ENCODE peak calls at places on chromosomes 11 and 22, in six cellular contexts. C, S, J, G, I and X are unnamed samples.
A peak's percentile ranks its signal among the peaks of the same experiment; 100 is the strongest.

GRCh38 chr11:19605500-19606371 is 106.9 kb upstream of the NAV2 start:
- DNase-seq in G (no peak), C (peak; percentile 25), I (no peak), J (no peak), S (no peak), X (no peak)

GRCh38 chr11:7154881-7155344 is 66.1 kb downstream of the RBMXL2 start:
- DNase-seq in G (no peak), S (no peak), I (no peak), J (no peak), C (no peak), X (no peak)

GRCh38 chr22:26718905-26719304 is 61.5 kb downstream of the MIAT start:
- DNase-seq in G (no peak), S (no peak), J (no peak), C (no peak), I (no peak), X (no peak)

GRCh38 chr11:1157645-1158591 is at the start of gene MUC5AC:
- DNase-seq in S (no peak), I (peak; percentile 23), C (peak; percentile 28), J (no peak), G (no peak), X (no peak)

GRCh38 chr11:15903246-15903645 is 453.1 kb downstream of the SOX6 start:
- DNase-seq in S (no peak), C (no peak), I (no peak), G (peak; percentile 51), J (no peak), X (no peak)

GRCh38 chr11:47394322-47395224 is 13.8 kb upstream of the SLC39A13 start:
- DNase-seq in G (no peak), C (no peak), J (no peak), I (peak; percentile 88), S (no peak), X (peak; percentile 77)

GRCh38 chr11:19832901-19833300 is 120.3 kb downstream of the NAV2 start:
- DNase-seq in S (no peak), G (no peak), I (no peak), C (no peak), J (no peak), X (no peak)

GRCh38 chr11:75626692-75627536 is 41.9 kb downstream of the MAP6 start:
- DNase-seq in G (no peak), J (no peak), S (no peak), C (peak; percentile 41), I (no peak), X (no peak)

GRCh38 chr11:102676086-102676485 is 29.5 kb downstream of the MMP27 start:
- DNase-seq in C (no peak), I (no peak), S (no peak), J (no peak), G (no peak), X (no peak)

GRCh38 chr11:12281571-12282478 is 95.5 kb upstream of the PARVA start:
- DNase-seq in S (peak; percentile 36), C (peak; percentile 88), I (peak; percentile 78), J (peak; percentile 68), G (peak; percentile 89), X (peak; percentile 81)

GRCh38 chr11:119584193-119585037 is 144.6 kb downstream of the NECTIN1 start:
- DNase-seq in G (peak; percentile 93), C (peak; percentile 91), J (peak; percentile 81), I (no peak), S (no peak), X (peak; percentile 61)

GRCh38 chr22:40509401-40510134 is 127.0 kb downstream of the MRTFA start:
- DNase-seq in C (no peak), G (peak; percentile 27), J (no peak), S (no peak), I (no peak), X (peak; percentile 36)

GRCh38 chr11:121582296-121582695 is 129.5 kb upstream of the SORL1-AS1 start:
- DNase-seq in C (no peak), I (no peak), J (no peak), S (no peak), G (no peak), X (no peak)

GRCh38 chr11:60852639-60853468 is 2.9 kb downstream of the PTGDR2 start:
- DNase-seq in S (no peak), G (peak; percentile 81), I (no peak), J (no peak), C (no peak), X (no peak)

GRCh38 chr22:47027766-47028165 is 265.3 kb downstream of the TBC1D22A start:
- DNase-seq in C (no peak), I (no peak), J (no peak), G (peak; percentile 47), S (no peak), X (no peak)

GRCh38 chr11:19437760-19438159 is 197.0 kb upstream of the E2F8 start:
- DNase-seq in J (no peak), I (no peak), C (no peak), G (no peak), S (no peak), X (no peak)

GRCh38 chr11:14789879-14790484 is 102.0 kb downstream of the CYP2R1 start:
- DNase-seq in I (no peak), J (no peak), G (no peak), C (peak; percentile 50), S (no peak), X (no peak)

GRCh38 chr11:62804310-62805043 is 763 bp downstream of the NXF1 start:
- DNase-seq in I (peak; percentile 40), S (no peak), C (peak; percentile 80), G (no peak), J (no peak), X (no peak)

GRCh38 chr11:69274531-69275016 is 19.4 kb upstream of the MYEOV start:
- DNase-seq in S (no peak), I (no peak), J (no peak), C (no peak), G (no peak), X (no peak)

GRCh38 chr22:48899523-48900326 is 927.9 kb downstream of the BRD1 start:
- DNase-seq in J (no peak), G (no peak), C (no peak), I (no peak), S (no peak), X (no peak)

GRCh38 chr11:15923169-15923568 is 433.2 kb downstream of the SOX6 start:
- DNase-seq in J (no peak), I (no peak), S (no peak), G (no peak), C (peak; percentile 20), X (no peak)

GRCh38 chr11:41245704-41246398 is 213.6 kb downstream of the LRRC4C start:
- DNase-seq in S (no peak), I (no peak), J (no peak), G (peak; percentile 3), C (no peak), X (no peak)

GRCh38 chr11:77370217-77370616 is 68.7 kb upstream of the GDPD4 start:
- DNase-seq in I (no peak), C (no peak), S (no peak), J (no peak), G (no peak), X (no peak)

GRCh38 chr11:126311464-126312291 is 7.8 kb downstream of the DCPS start:
- DNase-seq in S (no peak), C (no peak), J (no peak), I (no peak), G (no peak), X (no peak)

GRCh38 chr22:48137640-48138039 is 1375.2 kb downstream of the TBC1D22A start:
- DNase-seq in J (no peak), C (no peak), G (peak; percentile 65), I (no peak), S (no peak), X (no peak)

GRCh38 chr11:112285918-112286317 is 25.3 kb upstream of the PLET1 start:
- DNase-seq in I (no peak), J (no peak), G (no peak), C (no peak), S (no peak), X (no peak)

GRCh38 chr11:16000065-16000464 is 356.3 kb downstream of the SOX6 start:
- DNase-seq in G (no peak), C (no peak), S (no peak), I (no peak), J (no peak), X (no peak)

GRCh38 chr22:22603470-22603947 is 40.9 kb upstream of the GGTLC2 start:
- DNase-seq in C (no peak), S (no peak), J (no peak), G (no peak), I (no peak), X (no peak)

GRCh38 chr11:70910835-70911234 is 341.5 kb downstream of the SHANK2 start:
- DNase-seq in J (no peak), S (no peak), G (no peak), C (no peak), I (no peak), X (no peak)

GRCh38 chr11:67464411-67465189 is 4.5 kb downstream of the TMEM134 start:
- DNase-seq in J (peak; percentile 86), C (peak; percentile 93), S (peak; percentile 77), I (peak; percentile 96), G (peak; percentile 82), X (peak; percentile 92)

GRCh38 chr11:3127706-3128355 is 37.3 kb downstream of the OSBPL5 start:
- DNase-seq in I (no peak), C (no peak), S (no peak), G (no peak), J (no peak), X (no peak)

GRCh38 chr11:84922836-84923235 is 704.3 kb downstream of the DLG2 start:
- DNase-seq in J (no peak), G (peak; percentile 5), S (no peak), I (no peak), C (peak; percentile 61), X (no peak)